ENCODE peak calls at places on chromosomes 13 and 19, in five cellular contexts. O is heart right ventricle, W is Peyer's patch, Y is OCI-LY7, T is heart left ventricle. R is an unnamed sample. For H3K4me1 and H3K9me3, the result is how much of the 10 kb centered on the place peaks cover.

GRCh38 chr19:52626915-52627314 is 11.2 kb downstream of the ZNF83 start:
- DNase-seq in O (no peak), Y (no peak), W (no peak), T (no peak), R (no peak)

GRCh38 chr13:105428816-105429215 is 1106.6 kb downstream of the EFNB2 start:
- DNase-seq in T (no peak), O (no peak), Y (no peak), W (no peak), R (no peak)

GRCh38 chr19:46608581-46609345 is 7.6 kb downstream of the CALM3 start:
- DNase-seq in T (peak), W (no peak), Y (no peak), O (no peak), R (peak)

GRCh38 chr19:17389957-17390664 is 3.9 kb downstream of the CCDC194 start:
- DNase-seq in T (no peak), O (no peak), Y (no peak), W (no peak), R (peak)

GRCh38 chr13:108003626-108004025 is 211.7 kb downstream of the LIG4 start:
- DNase-seq in Y (no peak), W (no peak), T (no peak), O (no peak), R (no peak)

GRCh38 chr19:37217533-37217854 is 520 bp upstream of the ZNF383 start:
- DNase-seq in Y (no peak), W (no peak), T (no peak), O (no peak), R (no peak)

GRCh38 chr19:23071087-23071511 is 45.7 kb upstream of the ZNF730 start:
- DNase-seq in Y (no peak), O (peak), W (no peak), T (peak), R (no peak)

GRCh38 chr19:35389192-35389861 is 18.5 kb downstream of the GPR42 start:
- DNase-seq in O (no peak), W (no peak), Y (no peak), T (no peak), R (no peak)

GRCh38 chr19:34067861-34068271 is 104.4 kb upstream of the LSM14A start:
- DNase-seq in Y (no peak), W (no peak), T (no peak), O (no peak), R (no peak)

GRCh38 chr19:441213-441823 is 19.5 kb downstream of the SHC2 start:
- DNase-seq in T (no peak), W (no peak), Y (no peak), O (no peak), R (no peak)

GRCh38 chr13:91313103-91313502 is 34.4 kb upstream of the MIR17HG start:
- DNase-seq in O (no peak), W (no peak), T (no peak), Y (peak), R (no peak)

GRCh38 chr13:79775830-79776229 is 294.9 kb downstream of the NDFIP2 start:
- DNase-seq in Y (no peak), W (no peak), O (peak), T (no peak), R (peak)

GRCh38 chr19:5128251-5128931 is 159.5 kb downstream of the KDM4B start:
- DNase-seq in O (peak), Y (no peak), W (no peak), T (peak), R (no peak)

GRCh38 chr13:29689548-29689947 is 94.1 kb upstream of the SLC7A1 start:
- DNase-seq in T (no peak), W (no peak), Y (no peak), O (no peak), R (no peak)

GRCh38 chr19:52603558-52604207 is 33.6 kb downstream of the ZNF701 start:
- DNase-seq in T (no peak), O (no peak), Y (no peak), W (no peak), R (no peak)

GRCh38 chr13:105804561-105805190 is 730.8 kb downstream of the EFNB2 start:
- DNase-seq in Y (no peak), T (no peak), W (no peak), O (peak), R (no peak)

GRCh38 chr13:95298169-95298940 is 2.9 kb downstream of the ABCC4 start:
- DNase-seq in Y (no peak), W (no peak), O (no peak), T (no peak), R (no peak)

GRCh38 chr19:28898279-28898678 is 314.7 kb downstream of the UQCRFS1 start:
- DNase-seq in Y (no peak), W (no peak), O (no peak), T (no peak), R (no peak)

GRCh38 chr13:48096670-48097069 is 1.8 kb upstream of the MED4 start:
- DNase-seq in T (no peak), W (no peak), Y (no peak), O (no peak), R (no peak)

GRCh38 chr19:55373318-55373992 is 3.2 kb upstream of the TMEM190 start:
- DNase-seq in W (no peak), O (no peak), Y (no peak), T (no peak), R (no peak)

GRCh38 chr13:80458546-80458945 is 117.6 kb upstream of the SPRY2 start:
- DNase-seq in T (no peak), Y (no peak), W (no peak), O (no peak), R (no peak)

GRCh38 chr19:34096020-34096915 is 76.0 kb upstream of the LSM14A start:
- DNase-seq in Y (peak), W (no peak), O (peak), T (no peak), R (no peak)

GRCh38 chr13:95608640-95609280 is 35.7 kb downstream of the DZIP1 start:
- DNase-seq in T (no peak), O (no peak), W (no peak), Y (no peak), R (no peak)

GRCh38 chr19:19426799-19427198 is 21.3 kb downstream of the GATAD2A start:
- DNase-seq in T (no peak), Y (no peak), O (no peak), W (no peak), R (no peak)

GRCh38 chr13:74104661-74105275 is 29.4 kb downstream of the KLF12 start:
- DNase-seq in W (no peak), T (no peak), Y (no peak), O (no peak), R (no peak)

GRCh38 chr19:53868892-53869804 is 1.5 kb downstream of the MYADM start:
- DNase-seq in Y (peak), T (peak), W (peak), O (peak), R (peak)

GRCh38 chr19:2239173-2239572 is 2.5 kb downstream of the SF3A2 start:
- DNase-seq in T (no peak), O (no peak), W (no peak), Y (peak), R (no peak)
- H3K4me3 ChIP-seq in T (no peak), O (no peak), W (no peak), Y (peak), R (no peak)

GRCh38 chr19:13102416-13102665 is 317 bp downstream of the LYL1 start:
- DNase-seq in W (no peak), O (no peak), T (no peak), Y (no peak), R (no peak)
- H3K4me1 ChIP-seq in W (under half), O (half or more), T (under half), Y (half or more), R (under half)

GRCh38 chr19:58129284-58129683 is 21.3 kb downstream of the ZNF329 start:
- DNase-seq in T (no peak), Y (no peak), O (no peak), W (no peak), R (no peak)
- H3K9me3 ChIP-seq in T (half or more), Y (under half), O (under half), W (under half), R (half or more)

GRCh38 chr19:30467239-30467638 is 95.1 kb downstream of the ZNF536 start:
- DNase-seq in Y (no peak), T (no peak), W (no peak), O (no peak), R (no peak)

GRCh38 chr19:30476997-30477396 is 104.8 kb downstream of the ZNF536 start:
- DNase-seq in T (no peak), W (no peak), O (no peak), Y (no peak), R (no peak)

GRCh38 chr19:30473334-30473867 is 101.2 kb downstream of the ZNF536 start:
- DNase-seq in T (no peak), W (no peak), Y (no peak), O (no peak), R (no peak)

GRCh38 chr19:30471441-30471840 is 99.3 kb downstream of the ZNF536 start:
- DNase-seq in Y (no peak), T (no peak), O (no peak), W (no peak), R (no peak)
- H3K4me3 ChIP-seq in Y (no peak), T (no peak), O (no peak), W (no peak), R (no peak)

GRCh38 chr19:16335226-16335625 is 10.6 kb downstream of the KLF2 start:
- DNase-seq in W (no peak), O (no peak), T (no peak), Y (no peak), R (no peak)

GRCh38 chr19:16336571-16336970 is 11.9 kb downstream of the KLF2 start:
- DNase-seq in Y (no peak), O (no peak), W (no peak), T (no peak), R (no peak)

GRCh38 chr19:16330811-16331690 is 6.4 kb downstream of the KLF2 start:
- DNase-seq in T (no peak), Y (no peak), O (no peak), W (no peak), R (no peak)

GRCh38 chr19:16332991-16333624 is 8.5 kb downstream of the KLF2 start:
- DNase-seq in O (no peak), Y (no peak), W (no peak), T (no peak), R (no peak)

DNA sequence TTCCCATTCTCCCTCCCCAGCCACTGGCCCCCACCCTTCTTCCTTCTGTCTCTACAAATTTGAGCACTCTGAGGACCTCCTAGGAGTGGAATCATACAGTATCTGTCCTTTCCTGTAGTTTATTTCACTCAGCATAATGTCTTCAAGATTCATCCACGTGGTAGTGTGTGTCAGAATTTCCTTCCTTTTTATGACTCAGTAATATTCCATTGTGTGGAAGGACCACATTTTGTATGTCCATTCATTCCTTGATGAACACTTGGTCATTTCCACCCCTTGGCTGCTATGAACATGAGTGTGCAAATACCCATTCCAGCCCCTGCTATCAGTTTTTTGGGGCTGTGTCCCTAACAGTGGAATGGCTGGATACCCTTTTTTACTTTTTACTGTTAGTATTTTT is 9.8 kb downstream of the KLF2 start:
- DNase-seq in Y (no peak), W (no peak), O (no peak), T (no peak), R (no peak)
- H3K4me1 ChIP-seq in Y (under half), W (under half), O (under half), T (under half), R (under half)

DNA sequence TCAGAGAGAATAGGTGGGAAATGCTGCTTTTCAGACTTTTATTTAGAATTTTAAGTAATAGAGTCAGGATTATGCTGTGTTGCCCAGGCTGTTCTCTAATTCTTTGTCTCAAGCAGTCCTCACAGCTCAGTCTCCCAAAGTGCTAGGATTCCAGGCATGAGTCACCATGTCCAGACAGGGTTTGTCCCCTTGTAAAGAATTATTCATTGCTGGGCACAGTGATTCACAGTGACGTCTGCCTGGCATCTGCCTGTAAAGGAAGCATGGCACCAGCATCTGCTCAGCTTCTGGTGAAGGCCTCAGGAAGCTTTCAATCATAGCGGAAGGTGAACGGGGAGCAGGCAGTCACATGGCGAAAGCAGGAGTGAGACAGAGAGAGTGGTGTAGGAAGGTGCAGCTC is 17.7 kb downstream of the ZNF763 start:
- DNase-seq in W (no peak), Y (no peak), O (no peak), T (no peak), R (no peak)
- H3K9me3 ChIP-seq in W (under half), Y (half or more), O (under half), T (under half), R (half or more)

GRCh38 chr19:45151821-45152503 is 8.8 kb downstream of the NKPD1 start:
- DNase-seq in W (no peak), T (no peak), Y (no peak), O (no peak), R (no peak)

GRCh38 chr19:45150731-45151725 is 9.8 kb downstream of the NKPD1 start:
- DNase-seq in W (no peak), O (no peak), Y (no peak), T (peak), R (no peak)

GRCh38 chr19:45153339-45154063 is 7.3 kb downstream of the NKPD1 start:
- DNase-seq in Y (peak), T (peak), W (no peak), O (peak), R (no peak)

GRCh38 chr19:45154064-45154827 is 6.5 kb downstream of the NKPD1 start:
- DNase-seq in T (peak), O (no peak), Y (no peak), W (no peak), R (no peak)

DNA sequence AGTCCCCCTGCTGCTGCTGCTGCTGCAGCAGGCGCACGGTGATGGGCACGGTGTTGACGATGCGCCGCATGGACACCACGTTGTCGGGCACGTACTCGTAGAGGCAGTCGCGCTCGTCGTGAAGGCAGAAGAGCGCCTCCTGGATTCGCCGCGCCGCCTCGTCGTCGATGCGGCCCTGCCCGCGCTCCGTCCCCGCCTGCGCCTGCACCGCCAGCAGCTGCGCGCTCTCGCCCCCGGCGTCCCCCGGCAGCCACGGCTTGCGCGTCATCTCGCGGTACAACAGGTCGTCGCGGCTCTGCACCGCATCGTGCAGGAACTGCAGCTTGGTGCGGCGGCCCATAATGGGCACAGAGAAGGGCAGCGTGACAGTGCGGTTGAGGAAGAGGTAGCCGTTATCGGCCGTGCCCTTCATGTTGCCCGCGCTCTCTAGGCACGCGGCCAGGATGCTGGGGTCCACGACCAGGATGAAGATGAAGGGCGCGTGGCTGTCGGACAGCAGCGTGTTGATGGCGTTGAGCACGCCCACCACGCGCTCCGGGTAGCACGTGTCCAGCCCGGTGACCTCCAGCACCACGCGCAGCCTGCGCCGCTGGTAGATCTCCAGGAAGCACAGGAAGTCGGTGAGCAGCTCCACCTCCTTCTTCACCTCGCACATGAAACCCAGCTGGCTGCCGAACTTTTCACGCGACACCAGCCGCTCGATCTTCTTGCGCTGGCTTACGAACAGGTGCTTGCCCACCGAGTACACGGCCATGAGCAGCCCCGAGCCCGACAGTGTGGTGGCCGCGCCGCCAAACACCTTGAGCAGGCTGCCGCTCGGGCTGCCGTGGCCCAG is 8.1 kb downstream of the NKPD1 start:
- DNase-seq in T (peak), Y (no peak), W (peak), O (peak), R (peak)
- H3K4me3 ChIP-seq in T (peak), Y (no peak), W (peak), O (peak), R (no peak)

GRCh38 chr19:3405261-3405653 is 38.9 kb downstream of the NFIC start:
- DNase-seq in Y (no peak), W (no peak), T (no peak), O (no peak), R (no peak)
- H3K4me1 ChIP-seq in Y (under half), W (under half), T (under half), O (under half), R (under half)

R was measured in mucosa of descending colon.